ENCODE peak calls at places on chromosomes 3 and 15, in four cellular contexts. One of them, this sample, is unnamed.
A peak's percentile ranks its signal among the peaks of the same experiment; 100 is the strongest.

GRCh38 chr3:81550415-81550814 is 211.0 kb downstream of the GBE1 start:
- DNase-seq in HEK293T: no peak
- DNase-seq in astrocyte of the spinal cord: peak; percentile 28
- DNase-seq in GM13976: no peak
- DNase-seq in this sample: no peak

GRCh38 chr15:100766225-100767001 is 113.2 kb upstream of the ALDH1A3 start:
- DNase-seq in HEK293T: no peak
- DNase-seq in astrocyte of the spinal cord: no peak
- DNase-seq in GM13976: peak; percentile 18
- DNase-seq in this sample: no peak

GRCh38 chr3:141412936-141413354 is 44.6 kb downstream of the ZBTB38 start:
- DNase-seq in HEK293T: no peak
- DNase-seq in astrocyte of the spinal cord: peak; percentile 79
- DNase-seq in GM13976: no peak
- DNase-seq in this sample: no peak

GRCh38 chr3:127886276-127886862 is 28.7 kb upstream of the KBTBD12 start:
- DNase-seq in HEK293T: no peak
- DNase-seq in astrocyte of the spinal cord: no peak
- DNase-seq in GM13976: no peak
- DNase-seq in this sample: no peak

GRCh38 chr3:197847866-197848401 is 56.9 kb downstream of the LRCH3 start:
- DNase-seq in HEK293T: peak; percentile 4
- DNase-seq in astrocyte of the spinal cord: peak; percentile 12
- DNase-seq in GM13976: peak; percentile 79
- DNase-seq in this sample: peak; percentile 57

GRCh38 chr15:78347586-78348543 is 7.7 kb downstream of the CRABP1 start:
- DNase-seq in HEK293T: no peak
- DNase-seq in astrocyte of the spinal cord: no peak
- DNase-seq in GM13976: no peak
- DNase-seq in this sample: no peak

GRCh38 chr3:37751967-37752660 is 109.6 kb upstream of the CTDSPL start:
- DNase-seq in HEK293T: no peak
- DNase-seq in astrocyte of the spinal cord: no peak
- DNase-seq in GM13976: no peak
- DNase-seq in this sample: no peak

GRCh38 chr3:148911597-148911996 is 46.5 kb downstream of the CPA3 start:
- DNase-seq in HEK293T: no peak
- DNase-seq in astrocyte of the spinal cord: no peak
- DNase-seq in GM13976: no peak
- DNase-seq in this sample: no peak

GRCh38 chr3:123602325-123602724 is 17.5 kb upstream of the HACD2 start:
- DNase-seq in HEK293T: no peak
- DNase-seq in astrocyte of the spinal cord: peak; percentile 89
- DNase-seq in GM13976: no peak
- DNase-seq in this sample: no peak

GRCh38 chr3:157082305-157082981 is 77.5 kb downstream of the CCNL1 start:
- DNase-seq in HEK293T: no peak
- DNase-seq in astrocyte of the spinal cord: peak; percentile 88
- DNase-seq in GM13976: no peak
- DNase-seq in this sample: no peak

GRCh38 chr15:63364293-63365003 is 17.2 kb downstream of the CA12 start:
- DNase-seq in HEK293T: no peak
- DNase-seq in astrocyte of the spinal cord: no peak
- DNase-seq in GM13976: no peak
- DNase-seq in this sample: no peak

GRCh38 chr3:45906681-45907220 is 20.4 kb downstream of the CCR9 start:
- DNase-seq in HEK293T: peak; percentile 33
- DNase-seq in astrocyte of the spinal cord: peak; percentile 56
- DNase-seq in GM13976: no peak
- DNase-seq in this sample: no peak

GRCh38 chr3:128281461-128282367 is 128.4 kb downstream of the EEFSEC start:
- DNase-seq in HEK293T: no peak
- DNase-seq in astrocyte of the spinal cord: no peak
- DNase-seq in GM13976: no peak
- DNase-seq in this sample: no peak

GRCh38 chr15:30043211-30043655 is 39.5 kb upstream of the GOLGA8J start:
- DNase-seq in HEK293T: no peak
- DNase-seq in astrocyte of the spinal cord: peak; percentile 53
- DNase-seq in GM13976: no peak
- DNase-seq in this sample: no peak

GRCh38 chr3:64489361-64490044 is 198.3 kb downstream of the ADAMTS9 start:
- DNase-seq in HEK293T: peak; percentile 80
- DNase-seq in astrocyte of the spinal cord: no peak
- DNase-seq in GM13976: no peak
- DNase-seq in this sample: no peak

GRCh38 chr3:70342149-70342548 is 29.7 kb upstream of the MDFIC2 start:
- DNase-seq in HEK293T: no peak
- DNase-seq in astrocyte of the spinal cord: no peak
- DNase-seq in GM13976: no peak
- DNase-seq in this sample: no peak

GRCh38 chr15:84766461-84767005 is 18.1 kb downstream of the ZNF592 start:
- DNase-seq in HEK293T: no peak
- DNase-seq in astrocyte of the spinal cord: no peak
- DNase-seq in GM13976: no peak
- DNase-seq in this sample: no peak

GRCh38 chr3:160825311-160825800 is 69.3 kb downstream of the PPM1L start:
- DNase-seq in HEK293T: no peak
- DNase-seq in astrocyte of the spinal cord: no peak
- DNase-seq in GM13976: no peak
- DNase-seq in this sample: no peak

GRCh38 chr3:104947946-104948345 is 418.8 kb upstream of the ALCAM start:
- DNase-seq in HEK293T: no peak
- DNase-seq in astrocyte of the spinal cord: peak; percentile 59
- DNase-seq in GM13976: no peak
- DNase-seq in this sample: no peak

GRCh38 chr3:14771593-14772497 is 46.9 kb upstream of the FGD5 start:
- DNase-seq in HEK293T: no peak
- DNase-seq in astrocyte of the spinal cord: no peak
- DNase-seq in GM13976: no peak
- DNase-seq in this sample: no peak

GRCh38 chr3:47394140-47394855 is 13.5 kb downstream of the PTPN23 start:
- DNase-seq in HEK293T: no peak
- DNase-seq in astrocyte of the spinal cord: no peak
- DNase-seq in GM13976: no peak
- DNase-seq in this sample: no peak

GRCh38 chr15:38748710-38749109 is 184.1 kb upstream of the RASGRP1 start:
- DNase-seq in HEK293T: no peak
- DNase-seq in astrocyte of the spinal cord: no peak
- DNase-seq in GM13976: no peak
- DNase-seq in this sample: no peak

GRCh38 chr15:62931650-62932049 is 110.9 kb upstream of the TPM1 start:
- DNase-seq in HEK293T: no peak
- DNase-seq in astrocyte of the spinal cord: no peak
- DNase-seq in GM13976: no peak
- DNase-seq in this sample: no peak

GRCh38 chr3:103919327-103919726 is 1447.4 kb upstream of the ALCAM start:
- DNase-seq in HEK293T: no peak
- DNase-seq in astrocyte of the spinal cord: no peak
- DNase-seq in GM13976: no peak
- DNase-seq in this sample: no peak